ENCODE peak calls at places on chromosomes 13 and 19, in four cellular contexts. X is HCT116, A is PC-3, Q is neural progenitor cell. L is an unnamed sample.

GRCh38 chr19:11530432-11530831 is 1.5 kb upstream of the ECSIT start:
- DNase-seq in X (peak; percentile 96), A (peak; percentile 84), Q (peak; percentile 89), L (peak; percentile 67)

GRCh38 chr13:42064259-42064658 is 15.8 kb downstream of the DGKH start:
- DNase-seq in X (no peak), A (no peak), Q (no peak), L (no peak)

GRCh38 chr13:106513608-106514007 is 21.9 kb downstream of the EFNB2 start:
- DNase-seq in X (no peak), A (no peak), Q (peak; percentile 35), L (no peak)

GRCh38 chr13:104014803-104015645 is 948.8 kb upstream of the SLC10A2 start:
- DNase-seq in X (no peak), A (no peak), Q (no peak), L (no peak)

GRCh38 chr19:28475525-28475924 is 737.4 kb downstream of the UQCRFS1 start:
- DNase-seq in X (no peak), A (no peak), Q (no peak), L (no peak)

GRCh38 chr13:108276060-108276459 is 6.5 kb downstream of the TNFSF13B start:
- DNase-seq in X (no peak), A (no peak), Q (no peak), L (no peak)

GRCh38 chr13:31890946-31891345 is 140.6 kb upstream of the FRY start:
- DNase-seq in X (no peak), A (no peak), Q (no peak), L (no peak)

GRCh38 chr13:45861352-45861751 is 9.8 kb upstream of the SIAH3 start:
- DNase-seq in X (no peak), A (peak; percentile 49), Q (no peak), L (no peak)

GRCh38 chr13:60178327-60178726 is 14.6 kb upstream of the DIAPH3 start:
- DNase-seq in X (no peak), A (no peak), Q (no peak), L (no peak)

GRCh38 chr19:38095411-38096308 is 128.4 kb downstream of the DPF1 start:
- DNase-seq in X (peak; percentile 40), A (peak; percentile 68), Q (peak; percentile 89), L (peak; percentile 9)

GRCh38 chr13:41418751-41419150 is 38.6 kb upstream of the RGCC start:
- DNase-seq in X (no peak), A (no peak), Q (no peak), L (no peak)

GRCh38 chr19:3565177-3565576 is 7.6 kb upstream of the HMG20B start:
- DNase-seq in X (peak; percentile 81), A (peak; percentile 68), Q (no peak), L (no peak)

GRCh38 chr13:71578048-71578447 is 289.0 kb downstream of the DACH1 start:
- DNase-seq in X (no peak), A (no peak), Q (no peak), L (no peak)

GRCh38 chr13:18996627-18997051 is 185.0 kb downstream of the TUBA3C start:
- DNase-seq in X (no peak), A (no peak), Q (no peak), L (no peak)

GRCh38 chr13:65656740-65657329 is 1573.3 kb downstream of the PCDH9 start:
- DNase-seq in X (no peak), A (peak; percentile 37), Q (no peak), L (no peak)

GRCh38 chr13:110652231-110652730 is 36.9 kb downstream of the NAXD start:
- DNase-seq in X (no peak), A (no peak), Q (no peak), L (no peak)

GRCh38 chr19:8585894-8586750 is 8.9 kb upstream of the MYO1F start:
- DNase-seq in X (peak; percentile 49), A (peak; percentile 85), Q (peak; percentile 90), L (no peak)

GRCh38 chr19:12786149-12786870 is 5.0 kb upstream of the JUNB start:
- DNase-seq in X (no peak), A (peak; percentile 75), Q (no peak), L (no peak)

GRCh38 chr19:11519138-11519537 is 9.8 kb downstream of the ECSIT start:
- DNase-seq in X (no peak), A (peak; percentile 52), Q (no peak), L (no peak)

GRCh38 chr13:76213423-76213904 is 577.3 kb downstream of the LMO7 start:
- DNase-seq in X (no peak), A (no peak), Q (no peak), L (no peak)

GRCh38 chr13:46476174-46476573 is 76.8 kb upstream of the LRCH1 start:
- DNase-seq in X (no peak), A (no peak), Q (no peak), L (no peak)

GRCh38 chr13:102724923-102725322 is 30.1 kb upstream of the METTL21C start:
- DNase-seq in X (no peak), A (peak; percentile 56), Q (no peak), L (peak; percentile 62)

GRCh38 chr13:27174766-27175455 is 3.3 kb upstream of the USP12 start:
- DNase-seq in X (no peak), A (no peak), Q (no peak), L (no peak)
- H3K9ac ChIP-seq in X (no peak overlapping the region), A (no peak overlapping the region), Q (no peak overlapping the region), L (no peak overlapping the region)

GRCh38 chr19:40601061-40601973 is at the start of gene LTBP4:
- DNase-seq in X (no peak), A (no peak), Q (peak; percentile 72), L (no peak)
- TF ChIP-seq EZH2 in X (no peak), A (no peak), Q (peak; percentile 74), L (no peak)

DNA sequence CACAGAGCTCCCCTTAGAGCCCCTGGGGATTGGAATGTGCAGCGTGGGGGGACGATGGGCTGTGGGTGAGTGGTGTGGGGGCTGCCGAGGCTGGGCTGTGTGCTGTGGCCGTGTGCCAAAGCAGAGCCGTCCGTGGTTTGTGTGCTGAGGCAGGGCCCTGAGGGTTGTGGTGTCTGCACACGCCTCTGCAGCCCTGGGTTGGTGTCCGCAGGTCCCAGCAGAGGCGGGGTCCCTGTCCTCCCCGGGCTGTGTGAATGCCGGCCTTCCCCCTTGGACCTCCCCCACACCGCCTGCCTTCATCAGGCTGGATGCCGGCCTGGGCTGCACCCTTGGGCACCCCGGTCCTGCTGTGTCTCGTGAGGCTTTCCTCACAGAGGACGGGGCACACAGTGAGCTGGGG is 26.1 kb downstream of the DOT1L start:
- DNase-seq in X (no peak), A (no peak), Q (no peak), L (no peak)
- H3K27me3 ChIP-seq in X (no peaks in the 10 kb centered on the region), A (no peaks in the 10 kb centered on the region), Q (no peaks in the 10 kb centered on the region), L (no peaks in the 10 kb centered on the region)

GRCh38 chr19:9789066-9789465 is 20.5 kb upstream of the ZNF846 start:
- DNase-seq in X (no peak), A (no peak), Q (no peak), L (no peak)
- H3K9ac ChIP-seq in X (no peak overlapping the region), A (no peak overlapping the region), Q (no peak overlapping the region), L (no peak overlapping the region)

GRCh38 chr19:18790566-18791314 is at the start of gene COMP:
- DNase-seq in X (no peak), A (no peak), Q (peak; percentile 45), L (no peak)
- TF ChIP-seq EZH2 in X (no peak), A (peak; percentile 79), Q (peak; percentile 99), L (peak; percentile 98)

GRCh38 chr19:17949956-17950309 is 17.0 kb upstream of the KCNN1 start:
- DNase-seq in X (no peak), A (peak; percentile 14), Q (no peak), L (no peak)

GRCh38 chr19:17950310-17951150 is 16.4 kb upstream of the KCNN1 start:
- DNase-seq in X (no peak), A (no peak), Q (peak; percentile 67), L (no peak)

GRCh38 chr19:17952041-17952976 is 14.6 kb upstream of the KCNN1 start:
- DNase-seq in X (no peak), A (no peak), Q (peak; percentile 50), L (no peak)

GRCh38 chr19:17953316-17953801 is 13.5 kb upstream of the KCNN1 start:
- DNase-seq in X (no peak), A (no peak), Q (no peak), L (no peak)

GRCh38 chr19:17951151-17952040 is 15.5 kb upstream of the KCNN1 start:
- DNase-seq in X (no peak), A (no peak), Q (peak; percentile 43), L (no peak)
- H3K27me3 ChIP-seq in X (no peaks in the 10 kb centered on the region), A (peaks cover 53% of the 10 kb centered on the region), Q (peaks cover 68% of the 10 kb centered on the region), L (peaks cover 56% of the 10 kb centered on the region)

GRCh38 chr19:802497-802887 is 5.2 kb downstream of the PTBP1 start:
- DNase-seq in X (no peak), A (no peak), Q (peak; percentile 35), L (no peak)
- H3K9ac ChIP-seq in X (no peak overlapping the region), A (no peak overlapping the region), Q (no peak overlapping the region), L (peak overlapping the region; percentile 9)

GRCh38 chr19:55441319-55441691 is 1.8 kb downstream of the SHISA7 start:
- DNase-seq in X (no peak), A (no peak), Q (no peak), L (no peak)

GRCh38 chr19:55440411-55441105 is 2.5 kb downstream of the SHISA7 start:
- DNase-seq in X (no peak), A (no peak), Q (peak; percentile 60), L (no peak)

GRCh38 chr19:55443045-55443823 is at the start of gene SHISA7:
- DNase-seq in X (no peak), A (peak; percentile 23), Q (peak; percentile 48), L (no peak)

GRCh38 chr19:55442372-55443044 is 592 bp downstream of the SHISA7 start:
- DNase-seq in X (no peak), A (no peak), Q (peak; percentile 48), L (no peak)

GRCh38 chr19:55441692-55442321 is 1.3 kb downstream of the SHISA7 start:
- DNase-seq in X (no peak), A (no peak), Q (peak; percentile 48), L (no peak)
- TF ChIP-seq EZH2 in X (no peak), A (peak; percentile 73), Q (peak; percentile 98), L (peak; percentile 95)

GRCh38 chr19:2244486-2244885 is 4.6 kb upstream of the AMH start:
- DNase-seq in X (no peak), A (no peak), Q (no peak), L (no peak)

GRCh38 chr19:2242092-2242537 is 5.5 kb downstream of the SF3A2 start:
- DNase-seq in X (no peak), A (no peak), Q (no peak), L (no peak)

GRCh38 chr19:2242811-2243210 is 6.2 kb downstream of the SF3A2 start:
- DNase-seq in X (no peak), A (no peak), Q (no peak), L (no peak)

GRCh38 chr19:2244122-2244411 is 5.1 kb upstream of the AMH start:
- DNase-seq in X (no peak), A (no peak), Q (no peak), L (no peak)

GRCh38 chr19:2243274-2244121 is 5.6 kb upstream of the AMH start:
- DNase-seq in X (no peak), A (no peak), Q (no peak), L (no peak)
- H3K27me3 ChIP-seq in X (no peaks in the 10 kb centered on the region), A (no peaks in the 10 kb centered on the region), Q (no peaks in the 10 kb centered on the region), L (no peaks in the 10 kb centered on the region)

GRCh38 chr13:91111476-91112190 is 235.9 kb upstream of the MIR17HG start:
- DNase-seq in X (no peak), A (no peak), Q (peak; percentile 20), L (no peak)
- H3K9ac ChIP-seq in X (no peak overlapping the region), A (no peak overlapping the region), Q (no peak overlapping the region), L (no peak overlapping the region)

L was measured in keratinocyte.